ENCODE peak calls at places on chromosomes 7 and 10, in five cellular contexts. E is stimulated activated CD4-positive, alpha-beta T cell treated with anti-CD3 and anti-CD28 coated beads, TNF-alpha, amount 100 ng/mL, for 1 hour; D is GM12865; F is GM04503; Q is HTR-8/SVneo. M is an unnamed sample.

GRCh38 chr10:12067336-12067735 is 1.4 kb upstream of the DHTKD1 start:
- DNase-seq in E (no peak), D (no peak), F (peak; percentile 43), Q (peak; percentile 45), M (no peak)

GRCh38 chr7:138948403-138948802 is 32.8 kb downstream of the KIAA1549 start:
- DNase-seq in E (no peak), D (peak; percentile 58), F (no peak), Q (no peak), M (no peak)

GRCh38 chr7:129778770-129779601 is 167.5 kb downstream of the NRF1 start:
- DNase-seq in E (no peak), D (no peak), F (no peak), Q (no peak), M (no peak)

GRCh38 chr7:67402280-67402679 is 405.6 kb downstream of the TYW1 start:
- DNase-seq in E (no peak), D (no peak), F (no peak), Q (no peak), M (no peak)

GRCh38 chr7:90269163-90269562 is 24.2 kb downstream of the CFAP69 start:
- DNase-seq in E (no peak), D (no peak), F (no peak), Q (no peak), M (no peak)

GRCh38 chr10:103512166-103512565 is 18.7 kb downstream of the NEURL1 start:
- DNase-seq in E (no peak), D (no peak), F (no peak), Q (no peak), M (no peak)

GRCh38 chr7:22193361-22194016 is 163.5 kb downstream of the RAPGEF5 start:
- DNase-seq in E (no peak), D (no peak), F (no peak), Q (no peak), M (peak; percentile 18)

GRCh38 chr10:125151824-125152634 is 8.3 kb downstream of the CTBP2 start:
- DNase-seq in E (no peak), D (no peak), F (no peak), Q (no peak), M (no peak)

GRCh38 chr7:11332186-11332864 is 358.7 kb downstream of the PHF14 start:
- DNase-seq in E (no peak), D (peak; percentile 88), F (no peak), Q (no peak), M (no peak)

GRCh38 chr7:27235387-27236052 is 7.1 kb upstream of the EVX1 start:
- DNase-seq in E (no peak), D (peak; percentile 16), F (no peak), Q (peak; percentile 75), M (no peak)

GRCh38 chr7:7221602-7222038 is 39.3 kb downstream of the C1GALT1 start:
- DNase-seq in E (no peak), D (no peak), F (peak; percentile 46), Q (peak; percentile 21), M (peak; percentile 59)

GRCh38 chr7:138400400-138400886 is 59.6 kb upstream of the TRIM24 start:
- DNase-seq in E (no peak), D (no peak), F (no peak), Q (no peak), M (no peak)